ENCODE peak calls at places on chromosomes 6 and 20, in four cellular contexts. P, N, Z and H are unnamed samples.

GRCh38 chr6:126530777-126531176 is 190.9 kb downstream of the CENPW start:
- DNase-seq in P (no peak), N (no peak), Z (no peak), H (no peak)

GRCh38 chr6:158819977-158820632 is 937 bp upstream of the EZR start:
- DNase-seq in P (no peak), N (no peak), Z (no peak), H (no peak)

GRCh38 chr6:35677456-35677855 is 11.3 kb downstream of the FKBP5 start:
- DNase-seq in P (no peak), N (no peak), Z (no peak), H (no peak)

GRCh38 chr6:122428781-122429180 is 29.3 kb downstream of the HSF2 start:
- DNase-seq in P (no peak), N (no peak), Z (no peak), H (no peak)

GRCh38 chr20:63032861-63033634 is 26.3 kb upstream of the BHLHE23 start:
- DNase-seq in P (no peak), N (peak; percentile 36), Z (no peak), H (peak; percentile 35)

GRCh38 chr6:152552616-152553209 is 84.4 kb downstream of the SYNE1 start:
- DNase-seq in P (peak; percentile 55), N (peak; percentile 70), Z (peak; percentile 77), H (peak; percentile 60)

GRCh38 chr6:14664616-14665315 is 547.2 kb downstream of the CD83 start:
- DNase-seq in P (peak; percentile 8), N (no peak), Z (no peak), H (no peak)

GRCh38 chr20:23125625-23126191 is 39.6 kb upstream of the CD93 start:
- DNase-seq in P (no peak), N (peak; percentile 50), Z (peak; percentile 60), H (no peak)

GRCh38 chr20:41141153-41141815 is 3.9 kb downstream of the PLCG1 start:
- DNase-seq in P (peak; percentile 35), N (no peak), Z (peak; percentile 58), H (no peak)

GRCh38 chr6:72622094-72622540 is 253 bp downstream of the KCNQ5 start:
- DNase-seq in P (peak; percentile 46), N (peak; percentile 55), Z (peak; percentile 24), H (no peak)

GRCh38 chr6:13872681-13873080 is 52.1 kb upstream of the RNF182 start:
- DNase-seq in P (no peak), N (no peak), Z (no peak), H (no peak)

GRCh38 chr6:144352310-144352709 is 67.2 kb downstream of the UTRN start:
- DNase-seq in P (no peak), N (no peak), Z (no peak), H (no peak)

GRCh38 chr20:44961024-44961866 is 1.0 kb upstream of the TOMM34 start:
- DNase-seq in P (no peak), N (no peak), Z (peak; percentile 20), H (no peak)

DNA sequence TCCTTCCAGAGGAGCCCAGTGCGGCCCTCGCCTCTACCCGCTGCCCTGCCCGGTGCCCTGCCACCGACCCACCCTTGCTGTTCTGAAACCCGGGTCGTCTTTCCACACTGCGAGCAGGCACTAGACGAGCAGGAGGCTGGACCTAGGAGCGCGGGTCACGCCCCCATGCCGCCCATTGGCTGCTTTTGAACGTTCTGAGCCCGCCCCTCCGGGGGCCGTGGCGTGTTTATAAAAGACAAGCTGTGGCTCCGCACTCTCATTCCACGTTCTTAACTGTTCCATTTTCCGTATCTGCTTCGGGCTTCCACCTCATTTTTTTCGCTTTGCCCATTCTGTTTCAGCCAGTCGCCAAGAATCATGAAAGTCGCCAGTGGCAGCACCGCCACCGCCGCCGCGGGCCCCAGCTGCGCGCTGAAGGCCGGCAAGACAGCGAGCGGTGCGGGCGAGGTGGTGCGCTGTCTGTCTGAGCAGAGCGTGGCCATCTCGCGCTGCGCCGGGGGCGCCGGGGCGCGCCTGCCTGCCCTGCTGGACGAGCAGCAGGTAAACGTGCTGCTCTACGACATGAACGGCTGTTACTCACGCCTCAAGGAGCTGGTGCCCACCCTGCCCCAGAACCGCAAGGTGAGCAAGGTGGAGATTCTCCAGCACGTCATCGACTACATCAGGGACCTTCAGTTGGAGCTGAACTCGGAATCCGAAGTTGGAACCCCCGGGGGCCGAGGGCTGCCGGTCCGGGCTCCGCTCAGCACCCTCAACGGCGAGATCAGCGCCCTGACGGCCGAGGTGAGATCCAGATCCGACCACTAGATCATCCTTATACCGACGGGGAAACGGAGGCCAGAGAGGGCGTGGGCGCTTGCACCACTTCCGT is at the start of gene ID1:
- DNase-seq in P (peak; percentile 89), N (peak; percentile 98), Z (peak; percentile 93), H (peak; percentile 99)
- TF ChIP-seq CTCF in P (no peak), N (no peak), Z (no peak), H (no peak)

DNA sequence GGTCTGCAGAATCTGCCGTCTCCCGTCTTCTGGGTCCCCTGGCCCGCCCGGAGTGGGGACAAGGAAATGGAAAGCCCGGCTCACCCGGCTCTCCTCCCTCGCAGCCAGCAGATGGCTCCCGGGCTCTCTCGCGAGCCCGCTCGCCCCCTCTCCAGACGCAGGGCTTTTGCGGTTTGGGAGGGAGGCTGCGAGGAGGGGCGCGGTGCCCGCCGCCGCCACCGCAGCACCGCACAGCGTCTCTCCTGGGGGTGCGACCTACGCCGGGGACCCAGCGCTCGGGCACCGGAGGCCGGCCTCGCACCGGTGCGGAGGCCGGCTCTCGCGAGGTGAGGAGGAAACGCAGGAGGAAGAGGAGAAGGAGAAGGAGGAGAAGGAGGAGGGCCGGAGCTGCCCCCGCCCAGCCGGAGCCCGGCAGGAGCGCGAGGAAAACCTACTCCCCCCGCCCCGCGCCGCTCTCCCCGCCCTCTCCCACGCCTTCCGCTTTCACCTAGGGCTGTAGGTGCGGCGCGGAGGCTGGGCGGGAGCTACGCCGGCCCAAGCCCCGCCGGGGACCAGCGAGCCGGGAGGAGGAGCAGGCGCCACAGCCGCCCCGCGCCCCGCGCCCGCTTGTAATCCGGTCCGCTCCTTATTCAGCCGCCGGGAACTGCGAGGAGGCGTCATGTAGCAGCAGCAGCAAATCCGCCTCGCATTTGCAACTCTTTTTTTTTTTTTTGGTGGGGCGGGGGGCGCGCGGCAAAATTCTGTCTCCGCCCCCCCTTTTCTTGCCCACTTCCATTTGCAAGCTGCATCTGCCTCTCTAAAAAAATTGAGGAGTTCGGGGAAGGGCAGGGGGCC is at the start of gene CARMIL1:
- DNase-seq in P (peak; percentile 66), N (peak; percentile 85), Z (peak; percentile 52), H (peak; percentile 99)
- TF ChIP-seq CTCF in P (peak; percentile 79), N (peak; percentile 71), Z (peak; percentile 67), H (peak; percentile 97)

GRCh38 chr6:146532702-146533101 is 10.9 kb upstream of the RAB32 start:
- DNase-seq in P (no peak), N (no peak), Z (no peak), H (no peak)
- TF ChIP-seq CTCF in P (no peak), N (no peak), Z (no peak), H (no peak)

GRCh38 chr20:58212636-58213035 is 15.8 kb downstream of the ANKRD60 start:
- DNase-seq in P (no peak), N (no peak), Z (no peak), H (no peak)

GRCh38 chr20:58213716-58214115 is 14.7 kb downstream of the ANKRD60 start:
- DNase-seq in P (no peak), N (no peak), Z (no peak), H (no peak)

GRCh38 chr20:58214310-58214709 is 14.1 kb downstream of the ANKRD60 start:
- DNase-seq in P (no peak), N (no peak), Z (no peak), H (no peak)

GRCh38 chr20:58215116-58215515 is 13.3 kb downstream of the ANKRD60 start:
- DNase-seq in P (no peak), N (no peak), Z (no peak), H (no peak)

DNA sequence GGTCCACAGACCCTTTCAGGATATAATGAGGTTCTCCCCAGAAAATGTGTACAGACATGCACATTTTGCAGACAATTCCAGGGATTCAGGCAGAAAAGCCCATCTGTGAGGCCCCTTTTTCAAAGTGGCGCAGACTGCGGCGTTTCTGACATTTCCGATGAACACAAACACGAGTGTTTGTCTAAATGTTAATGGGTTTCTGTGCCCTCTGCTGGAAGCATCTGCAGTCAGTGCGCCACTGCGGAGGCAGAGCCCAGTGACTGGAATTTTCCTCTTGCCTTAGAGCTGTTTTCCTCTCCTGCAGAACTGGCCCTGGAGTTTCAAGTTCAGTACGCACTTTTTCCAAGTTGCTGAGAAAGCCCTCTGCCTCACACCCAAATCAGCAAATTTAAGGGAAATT is 15.3 kb downstream of the ANKRD60 start:
- DNase-seq in P (no peak), N (no peak), Z (no peak), H (no peak)
- TF ChIP-seq CTCF in P (no peak), N (no peak), Z (peak; percentile 21), H (no peak)

GRCh38 chr6:146381486-146381885 is 162.1 kb upstream of the RAB32 start:
- DNase-seq in P (no peak), N (no peak), Z (no peak), H (no peak)
- TF ChIP-seq CTCF in P (peak; percentile 19), N (no peak), Z (no peak), H (no peak)

GRCh38 chr6:149929422-149929821 is 6.5 kb upstream of the RAET1G start:
- DNase-seq in P (no peak), N (no peak), Z (no peak), H (peak; percentile 22)
- TF ChIP-seq CTCF in P (peak; percentile 55), N (peak; percentile 18), Z (peak; percentile 32), H (peak; percentile 20)